ENCODE peak calls at places on chromosomes 4 and X, in seven cellular contexts. One of them, this sample, is unnamed.

GRCh38 chr4:56414135-56414675 is 21.2 kb downstream of the PPAT start:
- DNase-seq in left lung: no peak
- DNase-seq in astrocyte: peak; percentile 53
- DNase-seq in IMR-90: peak; percentile 26
- DNase-seq in mucosa of descending colon: no peak
- DNase-seq in vagina: no peak
- DNase-seq in Panc1: no peak
- DNase-seq in this sample: no peak

GRCh38 chr4:41573458-41574129 is 35.6 kb downstream of the LIMCH1 start:
- DNase-seq in left lung: no peak
- DNase-seq in astrocyte: peak; percentile 64
- DNase-seq in IMR-90: no peak
- DNase-seq in mucosa of descending colon: no peak
- DNase-seq in vagina: no peak
- DNase-seq in Panc1: no peak
- DNase-seq in this sample: peak; percentile 1

GRCh38 chrX:118802857-118803256 is 20.8 kb upstream of the ZCCHC12 start:
- DNase-seq in left lung: no peak
- DNase-seq in astrocyte: peak; percentile 20
- DNase-seq in IMR-90: peak; percentile 35
- DNase-seq in mucosa of descending colon: no peak
- DNase-seq in vagina: no peak
- DNase-seq in Panc1: no peak
- DNase-seq in this sample: peak; percentile 15

GRCh38 chrX:47209508-47210238 is 8.8 kb upstream of the CDK16 start:
- DNase-seq in left lung: no peak
- DNase-seq in astrocyte: no peak
- DNase-seq in IMR-90: no peak
- DNase-seq in mucosa of descending colon: no peak
- DNase-seq in vagina: no peak
- DNase-seq in Panc1: no peak
- DNase-seq in this sample: no peak

GRCh38 chr4:120052840-120053239 is 13.8 kb downstream of the MAD2L1 start:
- DNase-seq in left lung: no peak
- DNase-seq in astrocyte: peak; percentile 91
- DNase-seq in IMR-90: peak; percentile 99
- DNase-seq in mucosa of descending colon: no peak
- DNase-seq in vagina: no peak
- DNase-seq in Panc1: no peak
- DNase-seq in this sample: peak; percentile 85

GRCh38 chr4:103934178-103934789 is 214.5 kb upstream of the TACR3 start:
- DNase-seq in left lung: no peak
- DNase-seq in astrocyte: peak; percentile 11
- DNase-seq in IMR-90: peak; percentile 28
- DNase-seq in mucosa of descending colon: no peak
- DNase-seq in vagina: no peak
- DNase-seq in Panc1: no peak
- DNase-seq in this sample: peak; percentile 45

GRCh38 chr4:110616162-110617062 is 6.5 kb downstream of the PITX2 start:
- DNase-seq in left lung: no peak
- DNase-seq in astrocyte: no peak
- DNase-seq in IMR-90: no peak
- DNase-seq in mucosa of descending colon: no peak
- DNase-seq in vagina: no peak
- DNase-seq in Panc1: no peak
- DNase-seq in this sample: no peak

GRCh38 chr4:16443504-16444088 is 217.3 kb upstream of the TAPT1 start:
- DNase-seq in left lung: no peak
- DNase-seq in astrocyte: peak; percentile 40
- DNase-seq in IMR-90: peak; percentile 52
- DNase-seq in mucosa of descending colon: no peak
- DNase-seq in vagina: no peak
- DNase-seq in Panc1: peak; percentile 25
- DNase-seq in this sample: peak; percentile 29

GRCh38 chr4:29711226-29711625 is 1008.9 kb upstream of the PCDH7 start:
- DNase-seq in left lung: no peak
- DNase-seq in astrocyte: no peak
- DNase-seq in IMR-90: peak; percentile 90
- DNase-seq in mucosa of descending colon: no peak
- DNase-seq in vagina: no peak
- DNase-seq in Panc1: no peak
- DNase-seq in this sample: peak; percentile 18

GRCh38 chrX:47574096-47574553 is 8.1 kb upstream of the TIMP1 start:
- DNase-seq in left lung: no peak
- DNase-seq in astrocyte: no peak
- DNase-seq in IMR-90: no peak
- DNase-seq in mucosa of descending colon: no peak
- DNase-seq in vagina: no peak
- DNase-seq in Panc1: no peak
- DNase-seq in this sample: no peak

GRCh38 chr4:138861130-138861529 is 154.5 kb upstream of the NOCT start:
- DNase-seq in left lung: no peak
- DNase-seq in astrocyte: peak; percentile 70
- DNase-seq in IMR-90: peak; percentile 62
- DNase-seq in mucosa of descending colon: no peak
- DNase-seq in vagina: no peak
- DNase-seq in Panc1: no peak
- DNase-seq in this sample: no peak

GRCh38 chr4:131613086-131613823 is 1535.8 kb upstream of the PCDH10 start:
- DNase-seq in left lung: no peak
- DNase-seq in astrocyte: no peak
- DNase-seq in IMR-90: peak; percentile 1
- DNase-seq in mucosa of descending colon: no peak
- DNase-seq in vagina: no peak
- DNase-seq in Panc1: no peak
- DNase-seq in this sample: no peak

GRCh38 chrX:120419465-120419864 is 49.6 kb downstream of the LAMP2 start:
- DNase-seq in left lung: no peak
- DNase-seq in astrocyte: no peak
- DNase-seq in IMR-90: no peak
- DNase-seq in mucosa of descending colon: no peak
- DNase-seq in vagina: no peak
- DNase-seq in Panc1: no peak
- DNase-seq in this sample: no peak

GRCh38 chr4:137651128-137651527 is 118.8 kb upstream of the PCDH18 start:
- DNase-seq in left lung: no peak
- DNase-seq in astrocyte: peak; percentile 76
- DNase-seq in IMR-90: peak; percentile 72
- DNase-seq in mucosa of descending colon: no peak
- DNase-seq in vagina: no peak
- DNase-seq in Panc1: no peak
- DNase-seq in this sample: no peak

GRCh38 chr4:189845145-189845846 is 95.4 kb upstream of the FRG1 start:
- DNase-seq in left lung: no peak
- DNase-seq in astrocyte: peak; percentile 2
- DNase-seq in IMR-90: peak; percentile 1
- DNase-seq in mucosa of descending colon: no peak
- DNase-seq in vagina: no peak
- DNase-seq in Panc1: no peak
- DNase-seq in this sample: no peak

GRCh38 chr4:148445071-148445902 is 3.1 kb upstream of the NR3C2 start:
- DNase-seq in left lung: peak; percentile 86
- DNase-seq in astrocyte: no peak
- DNase-seq in IMR-90: no peak
- DNase-seq in mucosa of descending colon: peak; percentile 85
- DNase-seq in vagina: no peak
- DNase-seq in Panc1: no peak
- DNase-seq in this sample: no peak

GRCh38 chr4:133000012-133000411 is 149.1 kb upstream of the PCDH10 start:
- DNase-seq in left lung: no peak
- DNase-seq in astrocyte: peak; percentile 75
- DNase-seq in IMR-90: no peak
- DNase-seq in mucosa of descending colon: no peak
- DNase-seq in vagina: no peak
- DNase-seq in Panc1: no peak
- DNase-seq in this sample: peak; percentile 1

GRCh38 chr4:8393593-8394038 is 46.9 kb downstream of the ACOX3 start:
- DNase-seq in left lung: peak; percentile 7
- DNase-seq in astrocyte: peak; percentile 99
- DNase-seq in IMR-90: peak; percentile 97
- DNase-seq in mucosa of descending colon: no peak
- DNase-seq in vagina: no peak
- DNase-seq in Panc1: peak; percentile 64
- DNase-seq in this sample: peak; percentile 83

GRCh38 chr4:47483722-47484121 is 1.4 kb upstream of the ATP10D start:
- DNase-seq in left lung: no peak
- DNase-seq in astrocyte: peak; percentile 42
- DNase-seq in IMR-90: no peak
- DNase-seq in mucosa of descending colon: no peak
- DNase-seq in vagina: no peak
- DNase-seq in Panc1: no peak
- DNase-seq in this sample: peak; percentile 79

GRCh38 chr4:147381749-147382148 is 99.1 kb upstream of the EDNRA start:
- DNase-seq in left lung: no peak
- DNase-seq in astrocyte: no peak
- DNase-seq in IMR-90: no peak
- DNase-seq in mucosa of descending colon: no peak
- DNase-seq in vagina: no peak
- DNase-seq in Panc1: no peak
- DNase-seq in this sample: peak; percentile 68

GRCh38 chr4:147378780-147379179 is 102.1 kb upstream of the EDNRA start:
- DNase-seq in left lung: no peak
- DNase-seq in astrocyte: no peak
- DNase-seq in IMR-90: no peak
- DNase-seq in mucosa of descending colon: no peak
- DNase-seq in vagina: no peak
- DNase-seq in Panc1: no peak
- DNase-seq in this sample: peak; percentile 71
- TF ChIP-seq CTCF in left lung: no peak
- TF ChIP-seq CTCF in astrocyte: no peak
- TF ChIP-seq CTCF in IMR-90: no peak
- TF ChIP-seq CTCF in mucosa of descending colon: no peak
- TF ChIP-seq CTCF in vagina: no peak
- TF ChIP-seq CTCF in Panc1: no peak
- TF ChIP-seq CTCF in this sample: peak; percentile 43

DNA sequence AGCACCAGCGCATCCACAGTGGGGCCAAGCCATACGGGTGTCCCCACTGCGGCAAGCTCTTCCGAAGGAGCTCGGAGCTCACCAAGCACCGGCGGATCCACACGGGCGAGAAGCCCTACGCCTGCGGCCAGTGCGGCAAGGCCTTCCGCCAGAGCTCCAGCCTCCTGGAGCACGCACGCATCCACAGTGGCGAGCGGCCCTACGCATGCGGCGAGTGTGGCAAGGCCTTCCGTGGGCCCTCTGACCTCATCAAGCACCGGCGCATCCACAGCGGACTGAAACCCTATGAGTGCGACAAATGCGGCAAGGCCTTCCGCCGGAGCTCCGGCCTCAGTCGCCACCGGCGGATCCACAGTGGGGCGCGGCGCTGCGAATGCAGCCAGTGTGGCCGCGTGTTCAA is 13.6 kb downstream of the ZNF275 start:
- DNase-seq in left lung: no peak
- DNase-seq in astrocyte: no peak
- DNase-seq in IMR-90: no peak
- DNase-seq in mucosa of descending colon: no peak
- DNase-seq in vagina: no peak
- DNase-seq in Panc1: no peak
- DNase-seq in this sample: no peak
- H3K36me3 ChIP-seq in left lung: no peaks in the 10 kb centered on the region
- H3K36me3 ChIP-seq in astrocyte: peaks cover 2% of the 10 kb centered on the region
- H3K36me3 ChIP-seq in IMR-90: peaks cover 27% of the 10 kb centered on the region
- H3K36me3 ChIP-seq in mucosa of descending colon: no peaks in the 10 kb centered on the region
- H3K36me3 ChIP-seq in vagina: no peaks in the 10 kb centered on the region
- H3K36me3 ChIP-seq in Panc1: no peaks in the 10 kb centered on the region
- H3K36me3 ChIP-seq in this sample: peaks cover 3% of the 10 kb centered on the region

DNA sequence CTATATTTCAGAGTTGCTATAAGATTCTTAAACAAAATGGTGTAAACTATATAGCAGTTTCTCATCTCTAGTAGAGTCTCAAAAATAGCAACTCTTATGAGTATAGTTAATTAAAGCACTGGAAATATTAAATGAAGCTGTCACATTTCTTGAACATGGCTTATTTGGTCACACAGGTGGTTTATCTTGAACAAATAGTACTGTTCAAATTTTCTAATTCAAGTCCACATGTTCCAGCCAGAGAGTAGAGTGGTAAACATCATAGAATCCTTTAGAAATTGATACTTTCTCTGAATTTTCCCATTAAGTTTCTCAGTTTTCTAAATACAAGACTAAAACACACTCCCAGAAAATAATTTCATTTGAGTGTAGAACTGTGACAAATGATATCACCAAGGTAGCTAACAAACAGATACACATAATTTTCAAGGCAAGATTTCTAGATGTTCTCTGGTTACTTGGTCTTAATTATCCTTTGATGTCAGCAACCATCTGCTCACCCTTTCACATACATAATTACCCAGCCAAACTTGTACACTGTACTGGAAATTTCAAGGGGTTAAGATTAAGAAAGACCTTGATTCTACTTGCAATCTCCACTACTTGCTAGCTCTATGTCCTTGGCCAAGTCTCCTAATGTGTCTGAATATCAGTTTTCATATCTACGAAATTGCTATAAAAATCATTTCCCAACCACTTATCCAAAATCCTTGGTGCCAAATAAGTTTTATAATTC is 24.3 kb upstream of the PAK3 start:
- DNase-seq in left lung: no peak
- DNase-seq in astrocyte: no peak
- DNase-seq in IMR-90: no peak
- DNase-seq in mucosa of descending colon: no peak
- DNase-seq in vagina: no peak
- DNase-seq in Panc1: no peak
- DNase-seq in this sample: no peak
- H3K4me3 ChIP-seq in left lung: no peak overlapping the region
- H3K4me3 ChIP-seq in astrocyte: no peak overlapping the region
- H3K4me3 ChIP-seq in IMR-90: no peak overlapping the region
- H3K4me3 ChIP-seq in mucosa of descending colon: no peak overlapping the region
- H3K4me3 ChIP-seq in vagina: no peak overlapping the region
- H3K4me3 ChIP-seq in Panc1: no peak overlapping the region
- H3K4me3 ChIP-seq in this sample: no peak overlapping the region

DNA sequence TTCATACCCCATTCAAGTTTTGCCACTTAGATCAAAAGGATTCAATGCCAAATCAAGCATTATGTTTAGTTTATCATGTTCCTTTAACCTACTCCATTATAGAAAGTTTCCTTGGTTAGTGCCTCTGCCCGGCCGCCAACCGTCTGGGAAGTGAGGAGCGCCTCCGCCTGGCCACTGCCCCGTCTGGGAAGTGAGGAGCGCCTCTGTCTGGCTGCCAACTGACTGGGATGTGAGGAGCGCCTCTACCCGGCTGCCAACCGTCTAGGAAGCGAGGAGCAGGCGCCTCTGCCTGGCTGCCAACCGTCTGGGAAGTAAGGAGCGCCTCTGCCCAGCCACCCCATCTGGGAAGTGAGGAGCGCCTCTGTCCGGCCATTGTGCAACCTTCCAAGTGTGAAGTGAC is 36.3 kb upstream of the PDGFRA start:
- DNase-seq in left lung: no peak
- DNase-seq in astrocyte: no peak
- DNase-seq in IMR-90: no peak
- DNase-seq in mucosa of descending colon: no peak
- DNase-seq in vagina: no peak
- DNase-seq in Panc1: no peak
- DNase-seq in this sample: no peak
- TF ChIP-seq CTCF in left lung: no peak
- TF ChIP-seq CTCF in astrocyte: no peak
- TF ChIP-seq CTCF in IMR-90: no peak
- TF ChIP-seq CTCF in mucosa of descending colon: no peak
- TF ChIP-seq CTCF in vagina: no peak
- TF ChIP-seq CTCF in Panc1: no peak
- TF ChIP-seq CTCF in this sample: no peak

GRCh38 chr4:171809854-171810253 is 3.4 kb upstream of the GALNTL6 start:
- DNase-seq in left lung: no peak
- DNase-seq in astrocyte: no peak
- DNase-seq in IMR-90: no peak
- DNase-seq in mucosa of descending colon: no peak
- DNase-seq in vagina: no peak
- DNase-seq in Panc1: no peak
- DNase-seq in this sample: no peak
- H3K36me3 ChIP-seq in left lung: no peaks in the 10 kb centered on the region
- H3K36me3 ChIP-seq in astrocyte: no peaks in the 10 kb centered on the region
- H3K36me3 ChIP-seq in IMR-90: no peaks in the 10 kb centered on the region
- H3K36me3 ChIP-seq in mucosa of descending colon: no peaks in the 10 kb centered on the region
- H3K36me3 ChIP-seq in vagina: no peaks in the 10 kb centered on the region
- H3K36me3 ChIP-seq in Panc1: no peaks in the 10 kb centered on the region
- H3K36me3 ChIP-seq in this sample: no peaks in the 10 kb centered on the region

This sample was measured in bronchial epithelial cell.